ENCODE peak calls at places on chromosomes 5 and 9, in ten cellular contexts. D is breast epithelium, K is HCT116, Z is adrenal gland, B is uterus, N is heart left ventricle, Q is tibial nerve, F is ovary, J is GM12878, T is stomach. S is an unnamed sample.
A peak's percentile ranks its signal among the peaks of the same experiment; 100 is the strongest.

GRCh38 chr5:150279618-150280017 is 10.0 kb downstream of the CAMK2A start:
- DNase-seq in D (no peak), K (no peak), Z (no peak), B (no peak), N (no peak), Q (no peak), F (no peak), J (no peak), T (no peak), S (no peak)

GRCh38 chr5:113546711-113547159 is 33.2 kb downstream of the YTHDC2 start:
- DNase-seq in D (peak; percentile 18), K (no peak), Z (no peak), B (no peak), N (no peak), Q (no peak), F (no peak), J (no peak), T (no peak), S (no peak)

GRCh38 chr9:98109052-98109451 is 10.0 kb downstream of the TRIM14 start:
- DNase-seq in D (no peak), K (no peak), Z (no peak), B (no peak), N (no peak), Q (no peak), F (no peak), J (no peak), T (no peak), S (no peak)

GRCh38 chr9:26575041-26575440 is 317.6 kb downstream of the CAAP1 start:
- DNase-seq in D (no peak), K (no peak), Z (no peak), B (no peak), N (no peak), Q (no peak), F (no peak), J (no peak), T (no peak), S (no peak)

GRCh38 chr5:113034182-113034773 is 57.7 kb downstream of the DCP2 start:
- DNase-seq in D (no peak), K (no peak), Z (no peak), B (no peak), N (no peak), Q (no peak), F (no peak), J (no peak), T (no peak), S (no peak)

GRCh38 chr9:74770508-74771261 is 117.0 kb downstream of the TRPM6 start:
- DNase-seq in D (no peak), K (peak; percentile 47), Z (no peak), B (no peak), N (peak; percentile 8), Q (no peak), F (no peak), J (no peak), T (peak; percentile 35), S (peak; percentile 28)

GRCh38 chr9:132348676-132349075 is 6.1 kb downstream of the SETX start:
- DNase-seq in D (no peak), K (no peak), Z (no peak), B (no peak), N (no peak), Q (no peak), F (no peak), J (no peak), T (no peak), S (no peak)

GRCh38 chr9:11233693-11234092 is 620.9 kb upstream of the PTPRD start:
- DNase-seq in D (no peak), K (no peak), Z (no peak), B (no peak), N (no peak), Q (no peak), F (no peak), J (no peak), T (no peak), S (no peak)

GRCh38 chr9:116145036-116145435 is 8.6 kb upstream of the PAPPA start:
- DNase-seq in D (no peak), K (no peak), Z (no peak), B (no peak), N (no peak), Q (no peak), F (no peak), J (no peak), T (no peak), S (no peak)

GRCh38 chr9:133787749-133788015 is 49.5 kb upstream of the SARDH start:
- DNase-seq in D (no peak), K (no peak), Z (no peak), B (no peak), N (no peak), Q (no peak), F (no peak), J (peak; percentile 16), T (peak; percentile 63), S (no peak)

DNA sequence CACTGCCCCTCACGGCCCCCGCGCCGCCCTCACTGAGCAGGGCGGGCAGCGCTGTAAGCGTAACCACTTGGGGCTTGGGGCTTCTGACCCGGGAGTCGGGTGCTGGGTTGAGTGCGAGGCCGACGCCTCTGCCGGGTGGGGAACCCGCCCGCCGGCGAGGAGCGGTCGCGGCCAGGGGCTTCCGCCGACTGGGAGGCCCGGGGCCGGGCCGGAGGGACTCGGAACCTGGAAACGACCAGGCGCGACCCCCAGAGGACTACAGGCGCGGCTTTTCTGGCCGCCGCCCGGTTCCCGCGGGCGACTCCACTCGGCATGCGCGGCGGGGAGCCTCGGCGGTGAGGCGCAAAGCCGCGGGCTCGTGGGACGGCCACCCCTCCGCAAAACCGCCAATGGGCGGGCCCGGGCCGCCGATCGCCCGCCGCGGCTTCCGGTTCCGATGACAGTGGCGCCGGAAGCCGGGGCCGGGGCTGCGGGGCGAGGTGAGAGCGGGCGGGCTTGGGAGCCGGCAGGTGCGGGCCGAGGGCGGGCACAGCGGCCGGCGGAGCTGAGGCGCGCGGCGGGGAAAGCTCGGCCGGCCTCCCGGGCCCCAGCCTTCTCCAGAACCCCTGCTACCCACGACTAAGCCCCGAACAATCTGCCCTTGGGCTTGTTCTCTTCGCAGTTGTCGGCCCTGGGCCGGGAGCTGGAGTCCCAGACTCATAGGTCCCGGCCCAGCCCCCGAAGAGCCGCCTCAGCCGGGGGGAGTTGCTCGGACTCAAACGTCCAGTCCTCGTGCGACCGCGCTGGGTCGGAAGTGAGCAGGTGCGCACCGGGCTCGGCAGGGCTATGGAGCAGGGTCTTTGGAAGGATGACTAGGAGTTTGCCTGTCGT is at the start of gene RMND5B:
- DNase-seq in D (peak; percentile 71), K (peak; percentile 37), Z (peak; percentile 85), B (peak; percentile 87), N (peak; percentile 83), Q (peak; percentile 44), F (peak; percentile 84), J (no peak), T (peak; percentile 90), S (peak; percentile 89)
- TF ChIP-seq POLR2A in D (no peak), K (peak; percentile 64), Z (peak; percentile 78), B (peak; percentile 51), N (peak; percentile 84), Q (no peak), F (peak; percentile 69), J (peak; percentile 80), T (no peak), S (peak; percentile 78)

GRCh38 chr5:141345327-141345726 is 1.7 kb downstream of the PCDHGA3 start:
- DNase-seq in D (no peak), K (no peak), Z (no peak), B (no peak), N (no peak), Q (no peak), F (no peak), J (no peak), T (no peak), S (no peak)
- H3K27me3 ChIP-seq in D (no peaks in the 10 kb centered on the region), K (no peaks in the 10 kb centered on the region), Z (no peaks in the 10 kb centered on the region), B (no peaks in the 10 kb centered on the region), N (no peaks in the 10 kb centered on the region), Q (no peaks in the 10 kb centered on the region), F (no peaks in the 10 kb centered on the region), J (no peaks in the 10 kb centered on the region), T (peaks cover 63% of the 10 kb centered on the region), S (no peaks in the 10 kb centered on the region)

GRCh38 chr5:24407486-24407885 is 237.3 kb downstream of the CDH10 start:
- DNase-seq in D (no peak), K (no peak), Z (no peak), B (no peak), N (no peak), Q (no peak), F (no peak), J (no peak), T (no peak), S (no peak)

GRCh38 chr5:24397601-24398000 is 247.2 kb downstream of the CDH10 start:
- DNase-seq in D (no peak), K (no peak), Z (no peak), B (no peak), N (no peak), Q (no peak), F (no peak), J (no peak), T (no peak), S (no peak)

DNA sequence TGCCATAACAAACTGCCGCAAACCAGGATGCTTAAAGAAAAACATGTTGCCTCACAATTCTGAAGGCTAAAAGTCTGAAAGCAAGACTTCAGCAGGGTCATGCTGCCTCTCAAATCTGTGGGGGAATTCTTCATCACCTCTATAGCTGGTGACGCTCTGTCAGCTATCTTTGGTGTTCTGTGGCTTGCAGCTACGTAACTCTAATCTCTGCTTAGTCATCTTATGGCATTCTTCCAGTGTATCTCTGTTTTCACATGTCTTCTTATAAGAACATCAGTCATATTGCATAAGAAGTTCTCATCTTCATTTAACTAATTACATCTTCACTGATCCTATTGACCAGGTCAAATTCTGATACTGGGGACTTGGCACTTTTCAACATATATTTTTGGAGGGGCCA is 243.0 kb downstream of the CDH10 start:
- DNase-seq in D (no peak), K (no peak), Z (no peak), B (no peak), N (no peak), Q (no peak), F (no peak), J (no peak), T (no peak), S (no peak)
- TF ChIP-seq POLR2A in D (no peak), K (no peak), Z (no peak), B (no peak), N (no peak), Q (no peak), F (no peak), J (no peak), T (no peak), S (no peak)

GRCh38 chr5:160619381-160619780 is 197.7 kb downstream of the PTTG1 start:
- DNase-seq in D (no peak), K (no peak), Z (no peak), B (no peak), N (no peak), Q (no peak), F (no peak), J (no peak), T (no peak), S (no peak)

GRCh38 chr5:160616712-160617497 is 195.2 kb downstream of the PTTG1 start:
- DNase-seq in D (no peak), K (no peak), Z (no peak), B (no peak), N (no peak), Q (no peak), F (no peak), J (no peak), T (no peak), S (no peak)

GRCh38 chr5:160621503-160621902 is 199.8 kb downstream of the PTTG1 start:
- DNase-seq in D (no peak), K (no peak), Z (no peak), B (no peak), N (no peak), Q (no peak), F (no peak), J (no peak), T (no peak), S (no peak)

DNA sequence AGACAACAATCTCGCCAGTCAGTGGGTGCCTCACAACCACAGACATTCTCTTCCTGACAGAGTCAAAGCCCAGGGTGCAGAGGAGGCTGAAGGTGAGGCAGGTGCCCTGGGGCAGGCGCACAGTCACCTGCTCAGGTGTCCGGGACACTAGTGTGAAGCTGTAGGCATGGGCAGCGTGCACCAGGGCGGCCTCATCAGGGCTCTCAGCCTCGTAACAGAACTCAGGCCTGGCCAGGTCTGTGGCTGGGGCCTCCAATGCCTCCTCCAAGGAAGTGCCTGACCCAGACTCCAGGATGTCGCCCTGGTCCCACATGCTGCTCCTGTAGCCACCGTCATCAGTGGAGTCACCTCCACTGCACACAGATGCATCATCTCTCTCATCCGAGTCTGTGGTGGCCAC is 198.7 kb downstream of the PTTG1 start:
- DNase-seq in D (no peak), K (no peak), Z (no peak), B (no peak), N (no peak), Q (no peak), F (no peak), J (no peak), T (no peak), S (no peak)
- H3K27me3 ChIP-seq in D (no peaks in the 10 kb centered on the region), K (peaks cover 4% of the 10 kb centered on the region), Z (no peaks in the 10 kb centered on the region), B (no peaks in the 10 kb centered on the region), N (no peaks in the 10 kb centered on the region), Q (no peaks in the 10 kb centered on the region), F (no peaks in the 10 kb centered on the region), J (no peaks in the 10 kb centered on the region), T (no peaks in the 10 kb centered on the region), S (no peaks in the 10 kb centered on the region)

S was measured in body of pancreas.